ENCODE peak calls at places on chromosomes 4 and X, in five cellular contexts. One of them, this sample, is unnamed.

GRCh38 chrX:116462843-116463242 is at the start of gene CT83:
- DNase-seq in upper lobe of left lung: no peak
- DNase-seq in CD4-positive, alpha-beta T cell: no peak
- DNase-seq in ovary: no peak
- DNase-seq in Peyer's patch: no peak
- DNase-seq in this sample: no peak

GRCh38 chrX:87968118-87968517 is 450.5 kb downstream of the KLHL4 start:
- DNase-seq in Peyer's patch: no peak
- DNase-seq in ovary: no peak
- DNase-seq in upper lobe of left lung: no peak
- DNase-seq in CD4-positive, alpha-beta T cell: no peak
- DNase-seq in this sample: no peak

GRCh38 chr4:30744957-30745640 is 24.9 kb downstream of the PCDH7 start:
- DNase-seq in Peyer's patch: no peak
- DNase-seq in CD4-positive, alpha-beta T cell: no peak
- DNase-seq in upper lobe of left lung: no peak
- DNase-seq in ovary: no peak
- DNase-seq in this sample: no peak

GRCh38 chrX:101736651-101737050 is 77.0 kb upstream of the ARMCX2 start:
- DNase-seq in Peyer's patch: no peak
- DNase-seq in upper lobe of left lung: no peak
- DNase-seq in ovary: no peak
- DNase-seq in CD4-positive, alpha-beta T cell: no peak
- DNase-seq in this sample: no peak

GRCh38 chrX:102154218-102154860 is 1.4 kb downstream of the BEX5 start:
- DNase-seq in Peyer's patch: peak
- DNase-seq in ovary: peak
- DNase-seq in upper lobe of left lung: no peak
- DNase-seq in CD4-positive, alpha-beta T cell: no peak
- DNase-seq in this sample: peak

GRCh38 chrX:16335181-16335580 is 167.9 kb downstream of the MAGEB17 start:
- DNase-seq in CD4-positive, alpha-beta T cell: no peak
- DNase-seq in upper lobe of left lung: no peak
- DNase-seq in Peyer's patch: no peak
- DNase-seq in ovary: no peak
- DNase-seq in this sample: no peak

GRCh38 chr4:40831462-40831861 is 81.7 kb downstream of the NSUN7 start:
- DNase-seq in CD4-positive, alpha-beta T cell: no peak
- DNase-seq in ovary: no peak
- DNase-seq in upper lobe of left lung: no peak
- DNase-seq in Peyer's patch: no peak
- DNase-seq in this sample: no peak

GRCh38 chr4:11218692-11219091 is 210.0 kb downstream of the HS3ST1 start:
- DNase-seq in ovary: no peak
- DNase-seq in CD4-positive, alpha-beta T cell: no peak
- DNase-seq in Peyer's patch: no peak
- DNase-seq in upper lobe of left lung: no peak
- DNase-seq in this sample: no peak

GRCh38 chrX:110454336-110454735 is 95.7 kb downstream of the RTL9 start:
- DNase-seq in upper lobe of left lung: no peak
- DNase-seq in Peyer's patch: no peak
- DNase-seq in ovary: no peak
- DNase-seq in CD4-positive, alpha-beta T cell: no peak
- DNase-seq in this sample: no peak

GRCh38 chr4:12852338-12853307 is 631.5 kb downstream of the RAB28 start:
- DNase-seq in Peyer's patch: no peak
- DNase-seq in upper lobe of left lung: no peak
- DNase-seq in CD4-positive, alpha-beta T cell: no peak
- DNase-seq in ovary: no peak
- DNase-seq in this sample: no peak

GRCh38 chr4:127055349-127055748 is 577.4 kb upstream of the INTU start:
- DNase-seq in Peyer's patch: no peak
- DNase-seq in upper lobe of left lung: no peak
- DNase-seq in ovary: no peak
- DNase-seq in CD4-positive, alpha-beta T cell: no peak
- DNase-seq in this sample: no peak

GRCh38 chr4:186201535-186202230 is 10.3 kb downstream of the CYP4V2 start:
- DNase-seq in CD4-positive, alpha-beta T cell: peak
- DNase-seq in ovary: no peak
- DNase-seq in upper lobe of left lung: peak
- DNase-seq in Peyer's patch: peak
- DNase-seq in this sample: peak

GRCh38 chr4:173442223-173442932 is 43.5 kb upstream of the SCRG1 start:
- DNase-seq in Peyer's patch: no peak
- DNase-seq in upper lobe of left lung: no peak
- DNase-seq in ovary: no peak
- DNase-seq in CD4-positive, alpha-beta T cell: no peak
- DNase-seq in this sample: no peak

GRCh38 chrX:9770319-9770718 is 4.7 kb upstream of the GPR143 start:
- DNase-seq in upper lobe of left lung: no peak
- DNase-seq in CD4-positive, alpha-beta T cell: no peak
- DNase-seq in Peyer's patch: no peak
- DNase-seq in ovary: no peak
- DNase-seq in this sample: no peak

GRCh38 chrX:21612154-21612553 is 46.0 kb downstream of the KLHL34 start:
- DNase-seq in ovary: no peak
- DNase-seq in Peyer's patch: no peak
- DNase-seq in upper lobe of left lung: no peak
- DNase-seq in CD4-positive, alpha-beta T cell: no peak
- DNase-seq in this sample: no peak

GRCh38 chr4:105196523-105197145 is 50.0 kb downstream of the TET2 start:
- DNase-seq in upper lobe of left lung: no peak
- DNase-seq in CD4-positive, alpha-beta T cell: no peak
- DNase-seq in ovary: no peak
- DNase-seq in Peyer's patch: no peak
- DNase-seq in this sample: no peak

GRCh38 chr4:15457401-15458201 is 12.1 kb upstream of the CC2D2A start:
- DNase-seq in Peyer's patch: no peak
- DNase-seq in upper lobe of left lung: no peak
- DNase-seq in CD4-positive, alpha-beta T cell: no peak
- DNase-seq in ovary: no peak
- DNase-seq in this sample: no peak

GRCh38 chr4:107115185-107115847 is 79.2 kb upstream of the DKK2 start:
- DNase-seq in upper lobe of left lung: no peak
- DNase-seq in CD4-positive, alpha-beta T cell: no peak
- DNase-seq in Peyer's patch: no peak
- DNase-seq in ovary: no peak
- DNase-seq in this sample: no peak

GRCh38 chr4:119517361-119518229 is 111.0 kb downstream of the PDE5A start:
- DNase-seq in CD4-positive, alpha-beta T cell: no peak
- DNase-seq in upper lobe of left lung: no peak
- DNase-seq in ovary: no peak
- DNase-seq in Peyer's patch: no peak
- DNase-seq in this sample: no peak

GRCh38 chrX:33188881-33189280 is 22.5 kb downstream of the DMD start:
- DNase-seq in upper lobe of left lung: no peak
- DNase-seq in ovary: no peak
- DNase-seq in Peyer's patch: no peak
- DNase-seq in CD4-positive, alpha-beta T cell: no peak
- DNase-seq in this sample: no peak

GRCh38 chr4:17636696-17637351 is 22.4 kb downstream of the MED28 start:
- DNase-seq in upper lobe of left lung: peak
- DNase-seq in ovary: peak
- DNase-seq in CD4-positive, alpha-beta T cell: peak
- DNase-seq in Peyer's patch: peak
- DNase-seq in this sample: peak

GRCh38 chr4:74934822-74935326 is 2.0 kb downstream of the PARM1 start:
- DNase-seq in ovary: peak
- DNase-seq in CD4-positive, alpha-beta T cell: no peak
- DNase-seq in Peyer's patch: no peak
- DNase-seq in upper lobe of left lung: no peak
- DNase-seq in this sample: no peak

GRCh38 chr4:27791640-27792039 is 931.0 kb downstream of the STIM2 start:
- DNase-seq in CD4-positive, alpha-beta T cell: no peak
- DNase-seq in upper lobe of left lung: no peak
- DNase-seq in ovary: no peak
- DNase-seq in Peyer's patch: no peak
- DNase-seq in this sample: no peak

GRCh38 chrX:66022742-66023725 is 16.8 kb downstream of the VSIG4 start:
- DNase-seq in CD4-positive, alpha-beta T cell: no peak
- DNase-seq in Peyer's patch: no peak
- DNase-seq in ovary: no peak
- DNase-seq in upper lobe of left lung: no peak
- DNase-seq in this sample: no peak

GRCh38 chr4:96833831-96834230 is 993.9 kb downstream of the PDHA2 start:
- DNase-seq in ovary: no peak
- DNase-seq in Peyer's patch: no peak
- DNase-seq in upper lobe of left lung: no peak
- DNase-seq in CD4-positive, alpha-beta T cell: no peak
- DNase-seq in this sample: no peak

GRCh38 chrX:140090800-140091275 is 125.5 kb upstream of the CXorf66 start:
- DNase-seq in ovary: no peak
- DNase-seq in CD4-positive, alpha-beta T cell: no peak
- DNase-seq in Peyer's patch: no peak
- DNase-seq in upper lobe of left lung: no peak
- DNase-seq in this sample: no peak

GRCh38 chrX:153647461-153648357 is 706 bp downstream of the DUSP9 start:
- DNase-seq in upper lobe of left lung: peak
- DNase-seq in Peyer's patch: peak
- DNase-seq in ovary: peak
- DNase-seq in CD4-positive, alpha-beta T cell: no peak
- DNase-seq in this sample: no peak

GRCh38 chrX:153649915-153650782 is 3.1 kb downstream of the DUSP9 start:
- DNase-seq in ovary: no peak
- DNase-seq in upper lobe of left lung: no peak
- DNase-seq in Peyer's patch: peak
- DNase-seq in CD4-positive, alpha-beta T cell: no peak
- DNase-seq in this sample: peak

GRCh38 chrX:153650959-153651358 is 4.0 kb downstream of the DUSP9 start:
- DNase-seq in Peyer's patch: no peak
- DNase-seq in ovary: no peak
- DNase-seq in upper lobe of left lung: no peak
- DNase-seq in CD4-positive, alpha-beta T cell: no peak
- DNase-seq in this sample: no peak

GRCh38 chrX:153648358-153649177 is 1.6 kb downstream of the DUSP9 start:
- DNase-seq in upper lobe of left lung: peak
- DNase-seq in CD4-positive, alpha-beta T cell: no peak
- DNase-seq in ovary: no peak
- DNase-seq in Peyer's patch: peak
- DNase-seq in this sample: no peak

GRCh38 chrX:153649178-153649914 is 2.3 kb downstream of the DUSP9 start:
- DNase-seq in ovary: peak
- DNase-seq in Peyer's patch: peak
- DNase-seq in CD4-positive, alpha-beta T cell: peak
- DNase-seq in upper lobe of left lung: peak
- DNase-seq in this sample: peak
- TF ChIP-seq CTCF in ovary: no peak
- TF ChIP-seq CTCF in Peyer's patch: no peak
- TF ChIP-seq CTCF in CD4-positive, alpha-beta T cell: peak
- TF ChIP-seq CTCF in upper lobe of left lung: peak
- TF ChIP-seq CTCF in this sample: no peak

GRCh38 chr4:76659103-76659490 is 224.1 kb downstream of the SHROOM3 start:
- DNase-seq in upper lobe of left lung: no peak
- DNase-seq in ovary: no peak
- DNase-seq in Peyer's patch: no peak
- DNase-seq in CD4-positive, alpha-beta T cell: no peak
- DNase-seq in this sample: no peak

GRCh38 chr4:76658231-76659102 is 223.4 kb downstream of the SHROOM3 start:
- DNase-seq in CD4-positive, alpha-beta T cell: no peak
- DNase-seq in ovary: no peak
- DNase-seq in Peyer's patch: no peak
- DNase-seq in upper lobe of left lung: no peak
- DNase-seq in this sample: no peak

GRCh38 chr4:76654796-76655195 is 219.8 kb downstream of the SHROOM3 start:
- DNase-seq in CD4-positive, alpha-beta T cell: no peak
- DNase-seq in ovary: no peak
- DNase-seq in Peyer's patch: no peak
- DNase-seq in upper lobe of left lung: no peak
- DNase-seq in this sample: no peak

GRCh38 chr4:76655566-76656479 is 220.8 kb downstream of the SHROOM3 start:
- DNase-seq in upper lobe of left lung: no peak
- DNase-seq in Peyer's patch: no peak
- DNase-seq in CD4-positive, alpha-beta T cell: no peak
- DNase-seq in ovary: no peak
- DNase-seq in this sample: no peak

GRCh38 chr4:76657443-76657842 is 222.4 kb downstream of the SHROOM3 start:
- DNase-seq in Peyer's patch: no peak
- DNase-seq in upper lobe of left lung: no peak
- DNase-seq in ovary: no peak
- DNase-seq in CD4-positive, alpha-beta T cell: no peak
- DNase-seq in this sample: no peak
- TF ChIP-seq CTCF in Peyer's patch: no peak
- TF ChIP-seq CTCF in upper lobe of left lung: no peak
- TF ChIP-seq CTCF in ovary: no peak
- TF ChIP-seq CTCF in CD4-positive, alpha-beta T cell: no peak
- TF ChIP-seq CTCF in this sample: no peak

GRCh38 chr4:123856689-123857545 is 460.3 kb downstream of the SPRY1 start:
- DNase-seq in Peyer's patch: peak
- DNase-seq in upper lobe of left lung: no peak
- DNase-seq in CD4-positive, alpha-beta T cell: no peak
- DNase-seq in ovary: peak
- DNase-seq in this sample: no peak
- TF ChIP-seq CTCF in Peyer's patch: no peak
- TF ChIP-seq CTCF in upper lobe of left lung: no peak
- TF ChIP-seq CTCF in CD4-positive, alpha-beta T cell: no peak
- TF ChIP-seq CTCF in ovary: peak
- TF ChIP-seq CTCF in this sample: no peak

GRCh38 chr4:8939160-8939855 is 67.7 kb upstream of the HMX1 start:
- DNase-seq in Peyer's patch: no peak
- DNase-seq in CD4-positive, alpha-beta T cell: no peak
- DNase-seq in ovary: no peak
- DNase-seq in upper lobe of left lung: no peak
- DNase-seq in this sample: no peak

GRCh38 chr4:8938137-8938536 is 66.5 kb upstream of the HMX1 start:
- DNase-seq in CD4-positive, alpha-beta T cell: no peak
- DNase-seq in Peyer's patch: no peak
- DNase-seq in upper lobe of left lung: no peak
- DNase-seq in ovary: no peak
- DNase-seq in this sample: no peak

GRCh38 chr4:8938623-8939022 is 67.0 kb upstream of the HMX1 start:
- DNase-seq in CD4-positive, alpha-beta T cell: no peak
- DNase-seq in ovary: no peak
- DNase-seq in Peyer's patch: no peak
- DNase-seq in upper lobe of left lung: no peak
- DNase-seq in this sample: no peak

GRCh38 chr4:8939887-8940742 is 68.5 kb upstream of the HMX1 start:
- DNase-seq in Peyer's patch: no peak
- DNase-seq in CD4-positive, alpha-beta T cell: no peak
- DNase-seq in upper lobe of left lung: no peak
- DNase-seq in ovary: no peak
- DNase-seq in this sample: no peak

GRCh38 chr4:8940792-8941491 is 69.3 kb upstream of the HMX1 start:
- DNase-seq in Peyer's patch: no peak
- DNase-seq in ovary: no peak
- DNase-seq in upper lobe of left lung: no peak
- DNase-seq in CD4-positive, alpha-beta T cell: no peak
- DNase-seq in this sample: peak
- TF ChIP-seq CTCF in Peyer's patch: no peak
- TF ChIP-seq CTCF in ovary: no peak
- TF ChIP-seq CTCF in upper lobe of left lung: no peak
- TF ChIP-seq CTCF in CD4-positive, alpha-beta T cell: no peak
- TF ChIP-seq CTCF in this sample: peak

DNA sequence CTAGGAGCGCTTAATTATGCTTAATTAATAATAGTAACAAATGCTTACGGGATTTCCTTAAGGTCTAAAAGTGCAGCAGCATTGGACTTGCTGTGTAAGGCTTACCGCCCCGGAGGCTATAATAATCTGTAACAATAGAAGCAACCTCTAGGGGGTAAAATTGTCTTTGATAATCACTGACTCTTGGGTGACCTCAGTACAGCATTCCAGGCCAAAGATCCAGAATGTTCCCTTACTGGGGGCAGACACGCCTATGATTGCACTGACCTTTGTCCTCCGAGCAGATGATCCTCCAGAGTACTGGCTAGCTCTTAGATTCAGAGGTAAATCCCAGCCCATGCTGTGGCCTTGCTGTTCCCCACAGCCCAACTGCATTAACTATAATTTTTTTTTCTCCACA is 16.5 kb downstream of the LSM6 start:
- DNase-seq in CD4-positive, alpha-beta T cell: no peak
- DNase-seq in Peyer's patch: peak
- DNase-seq in ovary: no peak
- DNase-seq in upper lobe of left lung: no peak
- DNase-seq in this sample: no peak
- TF ChIP-seq CTCF in CD4-positive, alpha-beta T cell: no peak
- TF ChIP-seq CTCF in Peyer's patch: no peak
- TF ChIP-seq CTCF in ovary: no peak
- TF ChIP-seq CTCF in upper lobe of left lung: no peak
- TF ChIP-seq CTCF in this sample: no peak